ENCODE peak calls at places on chromosomes 3 and 15, in seven cellular contexts. One of them, this sample, is unnamed.

GRCh38 chr3:68705695-68706429 is 226.5 kb downstream of the TAFA4 start:
- DNase-seq in BE2C: peak
- DNase-seq in adrenal gland: no peak
- DNase-seq in neural progenitor cell: no peak
- DNase-seq in mammary epithelial cell: no peak
- DNase-seq in fibroblast of mammary gland: no peak
- DNase-seq in OCI-LY7: no peak
- DNase-seq in this sample: no peak

GRCh38 chr3:56787784-56788256 is 13.9 kb downstream of the ARHGEF3 start:
- DNase-seq in BE2C: no peak
- DNase-seq in adrenal gland: no peak
- DNase-seq in neural progenitor cell: no peak
- DNase-seq in mammary epithelial cell: no peak
- DNase-seq in fibroblast of mammary gland: no peak
- DNase-seq in OCI-LY7: no peak
- DNase-seq in this sample: no peak

GRCh38 chr3:76673171-76673570 is 366.7 kb upstream of the ROBO2 start:
- DNase-seq in BE2C: no peak
- DNase-seq in adrenal gland: no peak
- DNase-seq in neural progenitor cell: no peak
- DNase-seq in mammary epithelial cell: no peak
- DNase-seq in fibroblast of mammary gland: no peak
- DNase-seq in OCI-LY7: no peak
- DNase-seq in this sample: no peak

GRCh38 chr3:42712716-42713372 is 10.2 kb upstream of the HHATL start:
- DNase-seq in BE2C: no peak
- DNase-seq in adrenal gland: no peak
- DNase-seq in neural progenitor cell: no peak
- DNase-seq in mammary epithelial cell: no peak
- DNase-seq in fibroblast of mammary gland: no peak
- DNase-seq in OCI-LY7: no peak
- DNase-seq in this sample: no peak

GRCh38 chr15:85681391-85681790 is 113.3 kb downstream of the KLHL25 start:
- DNase-seq in BE2C: no peak
- DNase-seq in adrenal gland: no peak
- DNase-seq in neural progenitor cell: no peak
- DNase-seq in mammary epithelial cell: no peak
- DNase-seq in fibroblast of mammary gland: no peak
- DNase-seq in OCI-LY7: no peak
- DNase-seq in this sample: no peak

GRCh38 chr3:81967362-81967761 is 205.9 kb upstream of the GBE1 start:
- DNase-seq in BE2C: no peak
- DNase-seq in adrenal gland: no peak
- DNase-seq in neural progenitor cell: no peak
- DNase-seq in mammary epithelial cell: no peak
- DNase-seq in fibroblast of mammary gland: no peak
- DNase-seq in OCI-LY7: no peak
- DNase-seq in this sample: no peak

GRCh38 chr3:158528306-158528705 is 42.7 kb upstream of the MLF1 start:
- DNase-seq in BE2C: peak
- DNase-seq in adrenal gland: no peak
- DNase-seq in neural progenitor cell: no peak
- DNase-seq in mammary epithelial cell: no peak
- DNase-seq in fibroblast of mammary gland: no peak
- DNase-seq in OCI-LY7: no peak
- DNase-seq in this sample: no peak

GRCh38 chr3:178560759-178561158 is 24.5 kb downstream of the KCNMB2 start:
- DNase-seq in BE2C: no peak
- DNase-seq in adrenal gland: no peak
- DNase-seq in neural progenitor cell: no peak
- DNase-seq in mammary epithelial cell: no peak
- DNase-seq in fibroblast of mammary gland: no peak
- DNase-seq in OCI-LY7: no peak
- DNase-seq in this sample: no peak

GRCh38 chr3:3800076-3800448 is 831 bp downstream of the LRRN1 start:
- DNase-seq in BE2C: no peak
- DNase-seq in adrenal gland: no peak
- DNase-seq in neural progenitor cell: peak
- DNase-seq in mammary epithelial cell: no peak
- DNase-seq in fibroblast of mammary gland: no peak
- DNase-seq in OCI-LY7: no peak
- DNase-seq in this sample: no peak

GRCh38 chr3:178705925-178706324 is 169.7 kb downstream of the KCNMB2 start:
- DNase-seq in BE2C: no peak
- DNase-seq in adrenal gland: no peak
- DNase-seq in neural progenitor cell: no peak
- DNase-seq in mammary epithelial cell: peak
- DNase-seq in fibroblast of mammary gland: no peak
- DNase-seq in OCI-LY7: no peak
- DNase-seq in this sample: no peak

GRCh38 chr3:122030381-122031122 is 8.5 kb upstream of the ILDR1 start:
- DNase-seq in BE2C: no peak
- DNase-seq in adrenal gland: no peak
- DNase-seq in neural progenitor cell: no peak
- DNase-seq in mammary epithelial cell: no peak
- DNase-seq in fibroblast of mammary gland: peak
- DNase-seq in OCI-LY7: no peak
- DNase-seq in this sample: no peak

GRCh38 chr15:42134617-42135243 is 21.7 kb downstream of the PLA2G4F start:
- DNase-seq in BE2C: no peak
- DNase-seq in adrenal gland: no peak
- DNase-seq in neural progenitor cell: no peak
- DNase-seq in mammary epithelial cell: no peak
- DNase-seq in fibroblast of mammary gland: no peak
- DNase-seq in OCI-LY7: no peak
- DNase-seq in this sample: no peak

GRCh38 chr15:42131826-42132806 is 24.3 kb downstream of the PLA2G4F start:
- DNase-seq in BE2C: no peak
- DNase-seq in adrenal gland: no peak
- DNase-seq in neural progenitor cell: peak
- DNase-seq in mammary epithelial cell: no peak
- DNase-seq in fibroblast of mammary gland: no peak
- DNase-seq in OCI-LY7: no peak
- DNase-seq in this sample: peak

GRCh38 chr15:42133356-42133755 is 23.1 kb downstream of the PLA2G4F start:
- DNase-seq in BE2C: no peak
- DNase-seq in adrenal gland: no peak
- DNase-seq in neural progenitor cell: no peak
- DNase-seq in mammary epithelial cell: no peak
- DNase-seq in fibroblast of mammary gland: no peak
- DNase-seq in OCI-LY7: no peak
- DNase-seq in this sample: no peak

GRCh38 chr15:42136513-42136912 is 19.9 kb downstream of the PLA2G4F start:
- DNase-seq in BE2C: no peak
- DNase-seq in adrenal gland: no peak
- DNase-seq in neural progenitor cell: no peak
- DNase-seq in mammary epithelial cell: no peak
- DNase-seq in fibroblast of mammary gland: no peak
- DNase-seq in OCI-LY7: no peak
- DNase-seq in this sample: no peak

DNA sequence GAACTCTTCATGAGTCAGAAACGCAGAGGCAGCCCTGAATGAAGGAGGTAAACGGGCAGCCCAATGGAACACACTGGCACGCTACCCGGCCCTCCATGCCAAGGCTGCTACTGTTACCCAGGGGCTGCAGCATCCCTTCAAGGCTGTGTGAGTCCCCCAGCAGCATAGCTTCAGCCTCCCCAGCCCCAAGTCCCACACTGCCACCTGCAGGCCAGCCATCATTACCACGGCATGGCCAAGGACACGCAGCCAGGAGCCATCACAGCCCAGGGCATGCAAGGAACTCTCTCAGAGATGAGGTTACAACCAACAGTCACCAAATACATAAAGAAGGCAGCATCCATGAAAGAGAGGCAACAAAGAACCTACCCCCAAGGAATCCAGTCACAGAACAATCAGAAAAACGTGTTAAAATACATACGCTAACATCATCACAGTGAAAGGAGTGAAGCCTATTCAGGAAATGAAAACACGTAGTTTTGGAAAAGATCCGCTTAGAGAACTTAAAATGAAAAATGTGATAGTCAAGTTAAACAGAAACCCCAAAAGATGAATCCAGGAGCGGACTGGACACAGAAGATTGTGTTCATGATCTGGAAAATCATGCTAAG is 22.4 kb downstream of the PLA2G4F start:
- DNase-seq in BE2C: peak
- DNase-seq in adrenal gland: peak
- DNase-seq in neural progenitor cell: peak
- DNase-seq in mammary epithelial cell: peak
- DNase-seq in fibroblast of mammary gland: peak
- DNase-seq in OCI-LY7: peak
- DNase-seq in this sample: peak
- H3K4me3 ChIP-seq in BE2C: no peak
- H3K4me3 ChIP-seq in adrenal gland: no peak
- H3K4me3 ChIP-seq in neural progenitor cell: no peak
- H3K4me3 ChIP-seq in mammary epithelial cell: no peak
- H3K4me3 ChIP-seq in fibroblast of mammary gland: no peak
- H3K4me3 ChIP-seq in OCI-LY7: no peak
- H3K4me3 ChIP-seq in this sample: no peak

GRCh38 chr3:173785004-173785403 is 387.5 kb downstream of the NLGN1 start:
- DNase-seq in BE2C: peak
- DNase-seq in adrenal gland: no peak
- DNase-seq in neural progenitor cell: peak
- DNase-seq in mammary epithelial cell: no peak
- DNase-seq in fibroblast of mammary gland: peak
- DNase-seq in OCI-LY7: no peak
- DNase-seq in this sample: no peak
- TF ChIP-seq CTCF in BE2C: peak
- TF ChIP-seq CTCF in adrenal gland: no peak
- TF ChIP-seq CTCF in neural progenitor cell: peak
- TF ChIP-seq CTCF in mammary epithelial cell: no peak
- TF ChIP-seq CTCF in fibroblast of mammary gland: no peak
- TF ChIP-seq CTCF in OCI-LY7: no peak
- TF ChIP-seq CTCF in this sample: no peak

GRCh38 chr3:52023101-52023770 is 27.5 kb upstream of the RPL29 start:
- DNase-seq in BE2C: no peak
- DNase-seq in adrenal gland: no peak
- DNase-seq in neural progenitor cell: no peak
- DNase-seq in mammary epithelial cell: no peak
- DNase-seq in fibroblast of mammary gland: no peak
- DNase-seq in OCI-LY7: no peak
- DNase-seq in this sample: no peak
- H3K4me3 ChIP-seq in BE2C: peak
- H3K4me3 ChIP-seq in adrenal gland: no peak
- H3K4me3 ChIP-seq in neural progenitor cell: no peak
- H3K4me3 ChIP-seq in mammary epithelial cell: no peak
- H3K4me3 ChIP-seq in fibroblast of mammary gland: no peak
- H3K4me3 ChIP-seq in OCI-LY7: no peak
- H3K4me3 ChIP-seq in this sample: no peak

GRCh38 chr3:151210676-151211381 is 7.8 kb upstream of the GPR171 start:
- DNase-seq in BE2C: no peak
- DNase-seq in adrenal gland: no peak
- DNase-seq in neural progenitor cell: peak
- DNase-seq in mammary epithelial cell: no peak
- DNase-seq in fibroblast of mammary gland: peak
- DNase-seq in OCI-LY7: peak
- DNase-seq in this sample: no peak
- TF ChIP-seq CTCF in BE2C: peak
- TF ChIP-seq CTCF in adrenal gland: peak
- TF ChIP-seq CTCF in neural progenitor cell: no peak
- TF ChIP-seq CTCF in mammary epithelial cell: no peak
- TF ChIP-seq CTCF in fibroblast of mammary gland: peak
- TF ChIP-seq CTCF in OCI-LY7: peak
- TF ChIP-seq CTCF in this sample: no peak

GRCh38 chr15:31483924-31484368 is 157.3 kb downstream of the KLF13 start:
- DNase-seq in BE2C: no peak
- DNase-seq in adrenal gland: no peak
- DNase-seq in neural progenitor cell: no peak
- DNase-seq in mammary epithelial cell: no peak
- DNase-seq in fibroblast of mammary gland: no peak
- DNase-seq in OCI-LY7: no peak
- DNase-seq in this sample: no peak
- H3K4me3 ChIP-seq in BE2C: no peak
- H3K4me3 ChIP-seq in adrenal gland: no peak
- H3K4me3 ChIP-seq in neural progenitor cell: no peak
- H3K4me3 ChIP-seq in mammary epithelial cell: no peak
- H3K4me3 ChIP-seq in fibroblast of mammary gland: no peak
- H3K4me3 ChIP-seq in OCI-LY7: no peak
- H3K4me3 ChIP-seq in this sample: no peak

GRCh38 chr15:65192016-65192415 is 6.9 kb upstream of the CLPX start:
- DNase-seq in BE2C: peak
- DNase-seq in adrenal gland: no peak
- DNase-seq in neural progenitor cell: no peak
- DNase-seq in mammary epithelial cell: no peak
- DNase-seq in fibroblast of mammary gland: peak
- DNase-seq in OCI-LY7: peak
- DNase-seq in this sample: no peak

GRCh38 chr15:65195542-65196026 is 10.4 kb upstream of the CLPX start:
- DNase-seq in BE2C: no peak
- DNase-seq in adrenal gland: no peak
- DNase-seq in neural progenitor cell: no peak
- DNase-seq in mammary epithelial cell: no peak
- DNase-seq in fibroblast of mammary gland: no peak
- DNase-seq in OCI-LY7: no peak
- DNase-seq in this sample: no peak

GRCh38 chr15:65196637-65197336 is 11.6 kb upstream of the CLPX start:
- DNase-seq in BE2C: no peak
- DNase-seq in adrenal gland: no peak
- DNase-seq in neural progenitor cell: no peak
- DNase-seq in mammary epithelial cell: no peak
- DNase-seq in fibroblast of mammary gland: no peak
- DNase-seq in OCI-LY7: no peak
- DNase-seq in this sample: no peak

GRCh38 chr15:65197337-65197645 is 12.1 kb upstream of the CLPX start:
- DNase-seq in BE2C: no peak
- DNase-seq in adrenal gland: no peak
- DNase-seq in neural progenitor cell: no peak
- DNase-seq in mammary epithelial cell: no peak
- DNase-seq in fibroblast of mammary gland: no peak
- DNase-seq in OCI-LY7: no peak
- DNase-seq in this sample: no peak

DNA sequence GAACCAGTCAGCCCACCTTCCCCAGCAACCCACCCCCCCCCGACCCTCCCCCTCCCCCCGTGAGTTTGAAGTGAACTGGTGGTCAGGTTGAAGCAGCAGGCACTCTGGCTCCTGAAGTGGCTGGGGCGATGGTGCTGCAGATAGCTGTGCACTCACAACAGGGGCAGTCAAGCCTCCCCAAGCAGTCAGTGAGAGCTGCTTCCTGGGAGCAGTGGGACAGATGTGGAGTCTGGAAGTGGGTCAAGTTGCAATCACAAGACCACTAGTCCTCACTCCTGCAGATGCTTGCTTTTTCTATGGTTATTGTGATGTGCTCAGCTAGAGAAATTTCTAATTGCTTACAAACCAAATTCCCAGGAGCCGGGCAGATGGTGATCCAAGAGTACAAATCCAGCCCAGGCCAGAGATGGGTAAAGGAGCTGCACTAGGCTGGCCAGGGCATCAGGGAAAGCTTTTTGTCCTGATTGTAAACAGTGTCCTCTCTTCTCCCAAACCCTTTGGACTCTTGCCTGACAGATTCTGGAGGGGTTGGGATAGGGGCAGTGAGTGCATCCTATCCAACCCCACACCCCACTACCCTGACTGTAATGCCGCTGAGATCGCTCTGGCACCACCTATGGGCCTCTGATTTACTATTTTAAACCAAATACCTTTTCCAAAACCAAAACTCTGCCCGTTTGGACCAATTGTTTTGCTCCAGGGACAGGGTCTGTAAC is 9.8 kb upstream of the CLPX start:
- DNase-seq in BE2C: no peak
- DNase-seq in adrenal gland: no peak
- DNase-seq in neural progenitor cell: peak
- DNase-seq in mammary epithelial cell: no peak
- DNase-seq in fibroblast of mammary gland: peak
- DNase-seq in OCI-LY7: no peak
- DNase-seq in this sample: no peak
- TF ChIP-seq CTCF in BE2C: peak
- TF ChIP-seq CTCF in adrenal gland: no peak
- TF ChIP-seq CTCF in neural progenitor cell: peak
- TF ChIP-seq CTCF in mammary epithelial cell: no peak
- TF ChIP-seq CTCF in fibroblast of mammary gland: no peak
- TF ChIP-seq CTCF in OCI-LY7: no peak
- TF ChIP-seq CTCF in this sample: no peak